ENCODE peak calls at places on chromosomes 1 and 21, in seven cellular contexts. N, Z, J, S, M, I and Y are unnamed samples.
A peak's percentile ranks its signal among the peaks of the same experiment; 100 is the strongest.

GRCh38 chr1:208004851-208005250 is 93.9 kb upstream of the CD34 start:
- DNase-seq in S (no peak), I (no peak), Z (no peak), N (no peak), J (no peak), M (no peak), Y (no peak)

GRCh38 chr1:8116892-8117262 is 90.8 kb upstream of the ERRFI1 start:
- DNase-seq in J (no peak), I (no peak), M (no peak), S (no peak), N (no peak), Z (peak; percentile 65), Y (no peak)

GRCh38 chr1:53367503-53368313 is 39.8 kb upstream of the LRP8 start:
- DNase-seq in Z (no peak), S (peak; percentile 88), J (no peak), N (peak; percentile 35), M (no peak), I (no peak), Y (no peak)

GRCh38 chr1:224381880-224382548 is 25.3 kb downstream of the CNIH4 start:
- DNase-seq in S (no peak), Z (no peak), N (no peak), M (no peak), J (no peak), I (no peak), Y (no peak)

GRCh38 chr1:8962812-8963669 is 17.4 kb downstream of the CA6 start:
- DNase-seq in Z (peak; percentile 26), J (no peak), N (no peak), S (peak; percentile 73), M (no peak), I (peak; percentile 33), Y (no peak)

GRCh38 chr1:37096523-37096922 is 62.2 kb upstream of the GRIK3 start:
- DNase-seq in J (no peak), N (no peak), S (peak; percentile 2), I (no peak), Z (no peak), M (no peak), Y (no peak)

GRCh38 chr1:1360511-1361169 is 2.3 kb upstream of the MXRA8 start:
- DNase-seq in N (peak; percentile 76), S (no peak), I (peak; percentile 35), Z (peak; percentile 88), M (peak; percentile 50), J (no peak), Y (no peak)

GRCh38 chr1:236808564-236809130 is 13.6 kb downstream of the MTR start:
- DNase-seq in J (no peak), S (no peak), Z (no peak), M (no peak), I (no peak), N (no peak), Y (no peak)

GRCh38 chr1:206445116-206445515 is 25.2 kb upstream of the IKBKE start:
- DNase-seq in I (peak; percentile 86), N (no peak), Z (peak; percentile 70), J (no peak), M (no peak), S (no peak), Y (no peak)

GRCh38 chr21:36463204-36463603 is 16.7 kb downstream of the CLDN14 start:
- DNase-seq in J (no peak), N (no peak), Z (no peak), M (no peak), I (no peak), S (no peak), Y (no peak)

GRCh38 chr1:90434460-90434859 is 282.6 kb downstream of the BARHL2 start:
- DNase-seq in M (no peak), S (no peak), N (no peak), I (no peak), J (no peak), Z (no peak), Y (no peak)

GRCh38 chr21:26810266-26810665 is 34.9 kb downstream of the ADAMTS1 start:
- DNase-seq in S (no peak), N (no peak), J (no peak), M (no peak), Z (no peak), I (no peak), Y (no peak)

GRCh38 chr1:67677925-67678324 is 7.1 kb upstream of the GADD45A start:
- DNase-seq in I (no peak), M (no peak), J (no peak), N (no peak), Z (no peak), S (no peak), Y (no peak)

GRCh38 chr1:213122514-213122929 is 71.5 kb downstream of the RPS6KC1 start:
- DNase-seq in Z (no peak), N (no peak), M (no peak), J (peak; percentile 11), I (no peak), S (peak; percentile 71), Y (no peak)

GRCh38 chr1:223338811-223339746 is 24.9 kb downstream of the SUSD4 start:
- DNase-seq in J (no peak), Z (no peak), N (no peak), M (no peak), S (no peak), I (no peak), Y (no peak)

GRCh38 chr1:15836772-15837669 is 10.5 kb upstream of the SPEN start:
- DNase-seq in M (no peak), N (no peak), S (peak; percentile 82), I (peak; percentile 28), Z (peak; percentile 43), J (no peak), Y (peak; percentile 14)
- H3K27ac ChIP-seq in M (peak overlapping the region; percentile 100), N (peak overlapping the region; percentile 97), S (peak overlapping the region; percentile 99), I (peak overlapping the region; percentile 70), Z (peak overlapping the region; percentile 100), J (no peak overlapping the region), Y (peak overlapping the region; percentile 7)

GRCh38 chr1:154934358-154934948 is 2.1 kb downstream of the PMVK start:
- DNase-seq in N (no peak), M (no peak), S (no peak), J (no peak), I (no peak), Z (no peak), Y (no peak)

GRCh38 chr1:154937988-154938386 is 1.5 kb upstream of the PMVK start:
- DNase-seq in Z (no peak), I (no peak), S (no peak), M (no peak), J (no peak), N (no peak), Y (no peak)

GRCh38 chr1:154935749-154936415 is 637 bp downstream of the PMVK start:
- DNase-seq in I (no peak), M (no peak), S (no peak), J (no peak), Z (no peak), N (no peak), Y (no peak)

GRCh38 chr1:154937051-154937987 is 800 bp upstream of the PMVK start:
- DNase-seq in Z (peak; percentile 91), N (peak; percentile 88), S (peak; percentile 97), M (peak; percentile 72), I (peak; percentile 93), J (peak; percentile 90), Y (peak; percentile 88)

GRCh38 chr1:154936416-154937050 is at the start of gene PMVK:
- DNase-seq in J (peak; percentile 96), I (peak; percentile 98), Z (peak; percentile 95), S (peak; percentile 98), N (peak; percentile 94), M (peak; percentile 84), Y (peak; percentile 98)
- H3K4me1 ChIP-seq in J (peaks cover 23% of the 10 kb centered on the region), I (peaks cover 23% of the 10 kb centered on the region), Z (peaks cover 4% of the 10 kb centered on the region), S (peaks cover 47% of the 10 kb centered on the region), N (peaks cover 27% of the 10 kb centered on the region), M (no peaks in the 10 kb centered on the region), Y (peaks cover 31% of the 10 kb centered on the region)

DNA sequence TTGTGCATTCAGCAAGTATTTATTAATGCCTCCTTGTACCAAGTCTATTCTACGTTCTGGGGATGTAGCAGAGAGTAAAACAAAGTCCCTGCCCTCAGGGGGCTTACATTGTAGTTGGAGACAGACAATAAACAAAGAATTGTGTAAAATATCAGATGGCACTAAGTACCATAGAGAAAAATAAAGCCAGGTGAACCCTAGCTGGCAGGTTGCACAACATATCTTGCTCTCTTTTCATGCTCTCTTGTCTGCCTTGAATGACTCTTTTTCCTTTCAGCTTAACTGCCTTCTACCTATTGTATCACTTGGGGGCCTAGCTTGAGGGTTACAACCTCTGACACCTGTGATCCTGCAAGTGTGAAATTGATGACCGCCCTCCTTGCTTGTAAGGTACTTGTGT is 20.7 kb upstream of the FASLG start:
- DNase-seq in J (no peak), I (no peak), N (no peak), M (no peak), S (no peak), Z (no peak), Y (no peak)
- H3K27ac ChIP-seq in J (no peak overlapping the region), I (no peak overlapping the region), N (peak overlapping the region; percentile 99), M (no peak overlapping the region), S (no peak overlapping the region), Z (no peak overlapping the region), Y (peak overlapping the region; percentile 5)

GRCh38 chr1:198687429-198687828 is 48.6 kb downstream of the PTPRC start:
- DNase-seq in Z (no peak), M (no peak), I (no peak), N (no peak), S (no peak), J (no peak), Y (no peak)

GRCh38 chr1:198691063-198691462 is 52.2 kb downstream of the PTPRC start:
- DNase-seq in M (no peak), I (no peak), S (no peak), N (no peak), J (no peak), Z (no peak), Y (no peak)

GRCh38 chr1:198683449-198683848 is 44.6 kb downstream of the PTPRC start:
- DNase-seq in J (no peak), S (no peak), N (no peak), I (no peak), M (no peak), Z (no peak), Y (no peak)

GRCh38 chr1:198681831-198682756 is 43.3 kb downstream of the PTPRC start:
- DNase-seq in N (no peak), J (peak; percentile 33), S (peak; percentile 97), I (peak; percentile 47), Z (peak; percentile 31), M (no peak), Y (peak; percentile 72)

DNA sequence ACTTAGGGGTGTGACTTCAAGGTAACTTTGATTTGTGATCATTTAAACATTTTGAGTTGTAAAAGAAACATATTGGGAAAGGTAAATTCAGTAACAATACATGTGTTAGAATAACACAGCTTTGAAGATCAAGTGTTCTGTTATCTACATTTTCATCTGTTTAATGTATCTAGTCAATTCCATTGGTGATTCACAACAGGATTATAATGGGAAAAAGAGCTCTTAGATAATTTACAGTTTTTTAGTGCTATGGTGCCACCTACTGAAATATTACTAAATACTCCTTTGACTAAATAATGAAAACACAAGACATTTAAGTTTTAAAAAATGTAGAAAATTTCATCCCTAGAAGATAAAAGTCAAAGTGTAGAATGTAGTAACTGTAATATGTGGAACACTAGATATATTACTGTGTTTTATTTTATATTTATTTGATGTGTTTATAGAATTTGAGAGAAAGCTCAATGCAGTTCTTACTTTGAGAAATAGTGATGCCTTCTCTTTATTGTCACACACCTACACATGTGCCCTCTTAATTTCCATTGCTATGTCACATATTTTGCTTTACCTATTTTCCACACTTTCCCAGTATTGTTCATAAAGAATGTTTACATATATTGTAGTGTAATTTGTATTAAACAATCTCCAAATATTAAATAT is 47.4 kb downstream of the PTPRC start:
- DNase-seq in S (peak; percentile 52), N (no peak), M (no peak), I (no peak), J (peak; percentile 9), Z (no peak), Y (no peak)
- H3K4me1 ChIP-seq in S (peaks cover 97% of the 10 kb centered on the region), N (peaks cover 17% of the 10 kb centered on the region), M (no peaks in the 10 kb centered on the region), I (no peaks in the 10 kb centered on the region), J (no peaks in the 10 kb centered on the region), Z (no peaks in the 10 kb centered on the region), Y (peaks cover 88% of the 10 kb centered on the region)

GRCh38 chr21:34883501-34884271 is 165.4 kb downstream of the RUNX1 start:
- DNase-seq in S (no peak), N (no peak), M (no peak), I (no peak), J (no peak), Z (no peak), Y (no peak)
- H3K27ac ChIP-seq in S (peak overlapping the region; percentile 67), N (peak overlapping the region; percentile 99), M (no peak overlapping the region), I (no peak overlapping the region), J (no peak overlapping the region), Z (no peak overlapping the region), Y (no peak overlapping the region)